ENCODE peak calls at places on chromosome 22, in six cellular contexts. Q, L, G, X, F and E are unnamed samples.

GRCh38 chr22:48795664-48796063 is 1032.0 kb downstream of the BRD1 start:
- DNase-seq in Q (no peak), L (no peak), G (no peak), X (no peak), F (no peak), E (no peak)

GRCh38 chr22:42356547-42356946 is 75.7 kb downstream of the NFAM1 start:
- DNase-seq in Q (no peak), L (no peak), G (no peak), X (no peak), F (no peak), E (no peak)

GRCh38 chr22:29541845-29542244 is 11.7 kb downstream of the THOC5 start:
- DNase-seq in Q (no peak), L (no peak), G (no peak), X (no peak), F (no peak), E (no peak)

GRCh38 chr22:25492950-25493790 is 71.3 kb upstream of the GRK3 start:
- DNase-seq in Q (no peak), L (no peak), G (no peak), X (no peak), F (no peak), E (no peak)

GRCh38 chr22:22527312-22527711 is 7.2 kb upstream of the ZNF280A start:
- DNase-seq in Q (no peak), L (no peak), G (no peak), X (no peak), F (no peak), E (no peak)

GRCh38 chr22:43230983-43231723 is 44.2 kb upstream of the TTLL12 start:
- DNase-seq in Q (peak; percentile 88), L (peak; percentile 81), G (peak; percentile 72), X (peak; percentile 60), F (peak; percentile 28), E (peak; percentile 77)

GRCh38 chr22:42180349-42180842 is 49.8 kb upstream of the CYP2D6 start:
- DNase-seq in Q (no peak), L (no peak), G (no peak), X (no peak), F (peak; percentile 34), E (peak; percentile 67)

GRCh38 chr22:45884201-45885067 is 92.5 kb downstream of the WNT7B start:
- DNase-seq in Q (no peak), L (no peak), G (no peak), X (peak; percentile 43), F (no peak), E (no peak)

GRCh38 chr22:50576806-50577696 is 1.2 kb downstream of the CPT1B start:
- DNase-seq in Q (no peak), L (no peak), G (no peak), X (no peak), F (no peak), E (no peak)

GRCh38 chr22:22552630-22553029 is 6.4 kb downstream of the PRAME start:
- DNase-seq in Q (peak; percentile 56), L (no peak), G (peak; percentile 10), X (no peak), F (no peak), E (peak; percentile 12)

GRCh38 chr22:27720860-27721259 is 80.7 kb downstream of the MN1 start:
- DNase-seq in Q (no peak), L (no peak), G (no peak), X (no peak), F (no peak), E (no peak)

GRCh38 chr22:41574847-41575381 is 14.1 kb downstream of the CSDC2 start:
- DNase-seq in Q (no peak), L (no peak), G (no peak), X (peak; percentile 86), F (peak; percentile 19), E (no peak)

GRCh38 chr22:44957267-44957905 is 52.4 kb downstream of the PHF21B start:
- DNase-seq in Q (no peak), L (no peak), G (no peak), X (no peak), F (peak; percentile 6), E (no peak)

GRCh38 chr22:46528121-46528610 is 9.3 kb downstream of the CELSR1 start:
- DNase-seq in Q (no peak), L (peak; percentile 69), G (no peak), X (no peak), F (peak; percentile 64), E (no peak)

GRCh38 chr22:23251445-23252093 is 71.3 kb downstream of the BCR start:
- DNase-seq in Q (no peak), L (peak; percentile 29), G (no peak), X (no peak), F (peak; percentile 45), E (peak; percentile 59)

GRCh38 chr22:49290711-49291110 is 537.0 kb downstream of the BRD1 start:
- DNase-seq in Q (no peak), L (no peak), G (no peak), X (no peak), F (no peak), E (no peak)

GRCh38 chr22:27329471-27329870 is 472.1 kb downstream of the MN1 start:
- DNase-seq in Q (no peak), L (no peak), G (no peak), X (no peak), F (no peak), E (no peak)

GRCh38 chr22:20080776-20081654 is 974 bp downstream of the DGCR8 start:
- DNase-seq in Q (no peak), L (peak; percentile 30), G (peak; percentile 44), X (no peak), F (peak; percentile 67), E (peak; percentile 38)

GRCh38 chr22:42994276-42994916 is 20.6 kb downstream of the PACSIN2 start:
- DNase-seq in Q (no peak), L (no peak), G (no peak), X (no peak), F (no peak), E (no peak)

GRCh38 chr22:40867109-40867508 is 5.2 kb upstream of the DNAJB7 start:
- DNase-seq in Q (no peak), L (no peak), G (no peak), X (no peak), F (no peak), E (no peak)

GRCh38 chr22:22728382-22728781 is 84.0 kb downstream of the GGTLC2 start:
- DNase-seq in Q (no peak), L (no peak), G (no peak), X (no peak), F (no peak), E (no peak)

GRCh38 chr22:25419247-25420113 is 145.0 kb upstream of the GRK3 start:
- DNase-seq in Q (no peak), L (no peak), G (no peak), X (no peak), F (peak; percentile 47), E (no peak)

GRCh38 chr22:50266994-50267393 is 3.2 kb downstream of the MAPK11 start:
- DNase-seq in Q (no peak), L (no peak), G (no peak), X (no peak), F (no peak), E (no peak)

GRCh38 chr22:46349681-46350080 is 14.2 kb downstream of the TRMU start:
- DNase-seq in Q (no peak), L (no peak), G (no peak), X (no peak), F (no peak), E (no peak)

GRCh38 chr22:33829549-33830280 is 90.6 kb downstream of the LARGE1 start:
- DNase-seq in Q (no peak), L (no peak), G (no peak), X (no peak), F (no peak), E (no peak)

GRCh38 chr22:23353696-23354095 is 173.4 kb downstream of the BCR start:
- DNase-seq in Q (no peak), L (no peak), G (no peak), X (no peak), F (no peak), E (no peak)

GRCh38 chr22:29270475-29271271 is 2.6 kb downstream of the EWSR1 start:
- DNase-seq in Q (no peak), L (no peak), G (no peak), X (no peak), F (peak; percentile 58), E (no peak)

GRCh38 chr22:47718337-47718736 is 955.9 kb downstream of the TBC1D22A start:
- DNase-seq in Q (no peak), L (no peak), G (no peak), X (no peak), F (no peak), E (no peak)
- TF ChIP-seq CTCF in Q (no peak), L (no peak), G (no peak), X (no peak), F (no peak), E (no peak)

GRCh38 chr22:37021710-37022482 is 2.4 kb downstream of the MPST start:
- DNase-seq in Q (peak; percentile 88), L (peak; percentile 43), G (peak; percentile 35), X (no peak), F (peak; percentile 34), E (peak; percentile 73)
- TF ChIP-seq CTCF in Q (peak; percentile 67), L (peak; percentile 79), G (peak; percentile 70), X (peak; percentile 52), F (peak; percentile 62), E (peak; percentile 94)

GRCh38 chr22:38317995-38318715 is 922 bp upstream of the CSNK1E start:
- DNase-seq in Q (no peak), L (peak; percentile 82), G (peak; percentile 21), X (peak; percentile 53), F (peak; percentile 93), E (no peak)
- TF ChIP-seq CTCF in Q (no peak), L (no peak), G (no peak), X (no peak), F (no peak), E (no peak)

GRCh38 chr22:39311592-39312400 is 7.6 kb downstream of the RPL3 start:
- DNase-seq in Q (no peak), L (no peak), G (no peak), X (no peak), F (no peak), E (peak; percentile 46)

GRCh38 chr22:39309364-39309861 is 10.0 kb downstream of the RPL3 start:
- DNase-seq in Q (no peak), L (peak; percentile 57), G (no peak), X (no peak), F (no peak), E (no peak)

GRCh38 chr22:39306456-39307361 is 12.7 kb downstream of the RPL3 start:
- DNase-seq in Q (no peak), L (peak; percentile 62), G (no peak), X (peak; percentile 47), F (no peak), E (peak; percentile 77)

GRCh38 chr22:39309881-39310714 is 9.3 kb downstream of the RPL3 start:
- DNase-seq in Q (no peak), L (no peak), G (no peak), X (no peak), F (peak; percentile 58), E (no peak)

DNA sequence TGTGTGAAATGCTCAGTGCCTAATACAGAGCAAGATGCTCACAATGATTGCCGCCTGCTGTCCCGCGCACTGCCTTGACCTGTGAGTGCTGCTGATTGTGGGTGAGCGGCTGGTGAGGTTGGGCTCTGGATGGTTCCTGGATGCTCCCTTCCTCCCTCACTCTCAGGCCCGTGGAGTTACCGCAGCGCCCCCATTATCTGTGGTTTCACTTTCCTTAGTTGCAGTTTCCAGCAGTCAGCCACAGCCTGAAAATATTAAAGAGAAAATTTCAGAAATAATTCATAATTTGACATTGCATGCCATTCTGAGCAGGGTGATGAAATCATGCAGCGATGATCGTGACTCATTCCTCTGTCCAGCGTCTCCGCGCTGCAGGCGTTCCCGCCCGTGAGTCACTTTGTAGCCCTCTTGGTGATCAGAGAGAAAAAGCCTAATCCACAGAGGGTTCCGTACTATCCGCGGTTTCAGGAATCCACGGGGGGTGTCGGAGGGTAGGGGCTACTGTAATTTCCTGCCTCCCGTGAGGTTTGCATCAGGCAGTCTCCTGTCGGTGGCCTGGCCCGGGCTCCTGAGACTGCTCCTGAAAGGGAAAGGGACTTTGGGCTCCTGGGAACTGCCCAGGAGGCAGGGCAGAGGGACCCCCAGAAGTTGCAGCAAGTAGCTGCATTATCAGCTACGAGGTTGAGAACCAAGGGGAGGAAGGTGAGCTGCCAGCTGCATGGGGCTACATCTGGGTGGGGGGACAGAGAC is 10.6 kb downstream of the RPL3 start:
- DNase-seq in Q (no peak), L (peak; percentile 79), G (no peak), X (peak; percentile 50), F (peak; percentile 96), E (no peak)
- TF ChIP-seq CTCF in Q (no peak), L (no peak), G (no peak), X (no peak), F (peak; percentile 27), E (no peak)